ENCODE peak calls at places on chromosomes 1 and 21, in ten cellular contexts. Z is progenitor cell of endocrine pancreas, K is fibroblast of the aortic adventitia, J is spleen, A is OCI-LY7, P is pancreas, F is uterus, G is dorsolateral prefrontal cortex, U is bronchial epithelial cell, B is A549. X is an unnamed sample.

GRCh38 chr1:155005076-155005971 is 2.7 kb downstream of the ZBTB7B start:
- DNase-seq in Z (no peak), A (peak; percentile 57), J (peak; percentile 88), F (peak; percentile 61), U (peak; percentile 75), K (no peak), P (peak; percentile 85), B (peak; percentile 79), G (peak; percentile 70), X (no peak)

GRCh38 chr1:221869759-221870158 is 127.9 kb upstream of the DUSP10 start:
- DNase-seq in U (no peak), G (no peak), B (no peak), A (no peak), F (no peak), K (peak; percentile 49), P (no peak), Z (no peak), J (no peak), X (no peak)

GRCh38 chr1:178781549-178781948 is 56.5 kb downstream of the RALGPS2 start:
- DNase-seq in F (no peak), U (no peak), G (no peak), B (no peak), A (no peak), P (no peak), J (no peak), Z (no peak), K (no peak), X (no peak)

GRCh38 chr1:174153085-174153824 is 6.1 kb upstream of the RABGAP1L start:
- DNase-seq in G (no peak), P (no peak), J (no peak), U (peak; percentile 93), K (no peak), Z (no peak), A (peak; percentile 37), B (peak; percentile 27), F (no peak), X (no peak)

GRCh38 chr1:18922319-18922726 is 20.0 kb upstream of the ALDH4A1 start:
- DNase-seq in A (no peak), P (no peak), G (peak; percentile 76), J (no peak), F (peak; percentile 96), K (peak; percentile 88), Z (no peak), U (peak; percentile 63), B (peak; percentile 57), X (no peak)

GRCh38 chr1:228891134-228892034 is 156.1 kb downstream of the RHOU start:
- DNase-seq in G (no peak), F (peak; percentile 36), Z (no peak), B (no peak), U (no peak), P (no peak), K (no peak), A (no peak), J (peak; percentile 56), X (peak; percentile 60)

GRCh38 chr1:119531606-119532323 is 24.8 kb downstream of the HSD3B1 start:
- DNase-seq in J (no peak), U (no peak), K (peak; percentile 63), G (no peak), P (no peak), Z (no peak), A (no peak), B (no peak), F (no peak), X (no peak)

GRCh38 chr1:29575826-29576225 is 339.5 kb downstream of the PTPRU start:
- DNase-seq in U (no peak), K (no peak), Z (no peak), F (no peak), A (no peak), G (no peak), J (no peak), P (no peak), B (no peak), X (no peak)

GRCh38 chr1:176046926-176047325 is 160.2 kb downstream of the COP1 start:
- DNase-seq in A (no peak), J (no peak), G (no peak), U (peak; percentile 51), Z (no peak), B (no peak), P (no peak), F (no peak), K (no peak), X (no peak)

DNA sequence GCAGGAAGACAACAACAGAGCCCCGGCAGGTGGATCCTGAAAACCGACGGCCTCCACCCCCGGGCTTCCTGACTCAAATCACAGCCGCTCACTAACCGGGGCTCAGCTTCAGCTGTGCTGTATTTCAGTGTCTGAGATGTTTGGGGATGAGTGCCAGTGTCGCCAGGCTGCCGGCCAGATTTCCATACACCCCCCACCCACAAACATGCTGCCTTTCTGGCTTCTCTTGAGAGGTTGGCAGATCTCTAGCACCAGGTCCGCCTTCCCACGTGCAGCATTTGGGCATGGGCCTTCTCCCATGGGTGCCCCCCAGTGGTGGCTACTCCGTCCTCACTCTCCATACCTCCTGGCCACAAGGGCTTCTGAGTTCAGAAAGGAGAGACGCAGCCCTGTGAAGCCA is 34.8 kb downstream of the KCNAB2 start:
- DNase-seq in J (no peak), P (no peak), B (peak; percentile 13), U (peak; percentile 10), F (no peak), G (peak; percentile 78), A (no peak), K (no peak), Z (no peak), X (no peak)
- TF ChIP-seq CTCF in J (no peak), P (no peak), B (no peak), U (peak; percentile 42), F (no peak), G (peak; percentile 35), A (peak; percentile 17), K (no peak), Z (no peak), X (no peak)

DNA sequence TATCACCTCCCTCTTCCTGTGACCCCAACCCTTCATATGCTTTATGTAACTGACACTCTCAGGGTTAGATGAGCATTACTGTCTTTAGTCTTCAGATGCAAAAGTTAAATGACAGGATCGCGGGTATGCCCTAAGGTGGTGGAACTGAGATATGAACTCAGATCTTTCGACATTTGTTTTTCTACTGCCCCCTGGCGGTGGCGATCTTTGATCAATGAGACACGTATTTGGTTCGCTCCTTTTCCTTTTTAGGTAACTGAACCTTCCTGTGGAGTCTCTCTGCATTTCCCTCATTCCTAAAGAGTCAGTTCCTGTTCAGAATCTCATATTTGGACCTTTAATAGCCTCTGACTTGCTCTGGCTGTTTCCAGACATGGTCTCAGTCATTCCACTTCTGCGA is 47.8 kb upstream of the ZP4 start:
- DNase-seq in U (no peak), B (peak; percentile 28), J (no peak), P (no peak), A (no peak), Z (no peak), F (no peak), K (no peak), G (no peak), X (no peak)
- TF ChIP-seq CTCF in U (no peak), B (peak; percentile 43), J (no peak), P (no peak), A (no peak), Z (no peak), F (no peak), K (no peak), G (no peak), X (no peak)

GRCh38 chr1:244346972-244347618 is 104.6 kb downstream of the ADSS2 start:
- DNase-seq in A (no peak), Z (no peak), B (no peak), F (no peak), J (no peak), P (no peak), G (no peak), K (peak; percentile 74), U (no peak), X (peak; percentile 19)
- TF ChIP-seq CTCF in A (no peak), Z (no peak), B (no peak), F (no peak), J (no peak), P (no peak), G (no peak), K (no peak), U (no peak), X (no peak)

DNA sequence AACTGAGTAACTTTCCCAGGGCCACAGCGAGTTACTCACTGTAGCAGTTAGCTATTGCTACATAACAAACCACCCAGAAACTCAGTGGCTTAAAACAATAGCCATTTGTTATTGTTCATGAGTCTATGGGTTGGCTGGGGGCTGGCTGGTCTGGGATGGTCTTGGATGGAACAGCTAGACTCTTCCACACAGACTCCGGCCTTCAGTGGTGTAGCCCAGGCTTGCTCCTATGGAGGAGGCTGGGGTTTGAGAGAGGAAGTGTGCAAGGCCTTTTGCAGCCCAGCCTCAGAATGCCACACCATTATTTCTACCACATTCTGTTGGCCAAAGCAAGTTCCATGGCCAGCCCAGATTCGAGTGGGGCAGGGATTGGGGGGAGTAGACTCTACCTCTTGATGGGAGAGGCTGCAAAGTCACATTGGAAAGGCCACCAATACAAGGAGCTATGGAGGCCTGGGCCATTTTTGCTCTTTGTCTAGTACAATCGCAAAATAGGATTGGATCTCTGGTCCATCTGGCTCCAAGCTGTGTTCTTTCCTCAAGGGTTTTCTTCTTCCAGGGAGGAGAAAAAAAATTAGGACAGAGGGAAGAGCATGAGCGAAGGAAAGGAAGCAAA is 37.5 kb upstream of the TTC22 start:
- DNase-seq in F (no peak), B (no peak), G (no peak), P (no peak), Z (no peak), K (no peak), A (no peak), U (no peak), J (no peak), X (peak; percentile 46)
- TF ChIP-seq CTCF in F (no peak), B (no peak), G (no peak), P (no peak), Z (no peak), K (no peak), A (no peak), U (no peak), J (no peak), X (no peak)

GRCh38 chr21:30248844-30249243 is 32.9 kb upstream of the CLDN8 start:
- DNase-seq in G (no peak), U (no peak), Z (no peak), J (no peak), P (no peak), A (no peak), K (no peak), F (no peak), B (no peak), X (no peak)
- TF ChIP-seq CTCF in G (no peak), U (no peak), Z (no peak), J (no peak), P (no peak), A (no peak), K (no peak), F (no peak), B (no peak), X (no peak)

GRCh38 chr1:226738995-226739695 is at the start of gene ITPKB:
- DNase-seq in U (peak; percentile 64), P (peak; percentile 34), B (peak; percentile 44), F (peak; percentile 84), K (peak; percentile 89), J (peak; percentile 90), Z (no peak), G (no peak), A (peak; percentile 88), X (no peak)
- TF ChIP-seq CTCF in U (no peak), P (no peak), B (no peak), F (no peak), K (no peak), J (no peak), Z (no peak), G (no peak), A (no peak), X (no peak)